ENCODE peak calls at places on chromosomes 5 and 9, in five cellular contexts. O is thyroid gland; J is effector memory CD4-positive, alpha-beta T cell; V is Peyer's patch; X is naive thymus-derived CD4-positive, alpha-beta T cell. I is an unnamed sample.

GRCh38 chr5:78659114-78659513 is 10.5 kb upstream of the LHFPL2 start:
- DNase-seq in O (no peak), J (no peak), V (no peak), X (no peak), I (no peak)

GRCh38 chr5:138829341-138829740 is 45.8 kb downstream of the LRRTM2 start:
- DNase-seq in O (no peak), J (no peak), V (no peak), X (no peak), I (no peak)

GRCh38 chr5:91293131-91293530 is 90.0 kb downstream of the ARRDC3 start:
- DNase-seq in O (peak), J (no peak), V (no peak), X (no peak), I (no peak)

GRCh38 chr9:127991017-127991756 is 10.4 kb upstream of the EEIG1 start:
- DNase-seq in O (peak), J (no peak), V (peak), X (no peak), I (no peak)

GRCh38 chr9:15253786-15254185 is 53.2 kb downstream of the TTC39B start:
- DNase-seq in O (no peak), J (no peak), V (no peak), X (no peak), I (no peak)

GRCh38 chr9:37026936-37027581 is 7.0 kb downstream of the PAX5 start:
- DNase-seq in O (no peak), J (no peak), V (no peak), X (no peak), I (no peak)

GRCh38 chr5:71011194-71011792 is 13.8 kb downstream of the NAIP start:
- DNase-seq in O (no peak), J (no peak), V (no peak), X (no peak), I (no peak)

GRCh38 chr9:8880031-8880430 is 1080.5 kb upstream of the DMAC1 start:
- DNase-seq in O (no peak), J (no peak), V (no peak), X (no peak), I (no peak)

GRCh38 chr9:136705564-136705963 is 6.8 kb upstream of the DIPK1B start:
- DNase-seq in O (no peak), J (no peak), V (no peak), X (no peak), I (no peak)

GRCh38 chr5:32522429-32523143 is 62.8 kb upstream of the SUB1 start:
- DNase-seq in O (no peak), J (peak), V (no peak), X (peak), I (no peak)

GRCh38 chr5:116626272-116626723 is 51.7 kb upstream of the SEMA6A start:
- DNase-seq in O (peak), J (no peak), V (no peak), X (no peak), I (no peak)

DNA sequence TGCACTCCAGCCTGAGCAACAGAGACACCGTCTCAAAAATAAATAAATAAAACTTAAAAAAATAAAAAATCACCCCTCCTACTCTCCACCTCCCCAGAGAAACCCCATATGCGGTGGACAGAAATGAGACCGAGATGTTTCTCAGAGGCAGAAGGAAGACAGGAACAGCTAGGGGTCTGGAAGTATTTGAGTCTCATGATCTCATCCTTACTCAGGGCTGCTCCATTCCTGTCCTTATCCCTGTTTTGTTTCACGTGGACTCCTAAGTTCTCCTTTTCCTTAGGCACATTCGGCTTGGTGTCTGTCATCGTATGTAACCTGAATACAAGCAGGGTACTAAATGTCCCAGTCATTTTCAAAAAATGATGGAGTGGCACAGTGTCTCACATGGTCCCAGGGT is 76.1 kb downstream of the C9orf50 start:
- DNase-seq in O (no peak), J (no peak), V (no peak), X (no peak), I (no peak)
- H3K27ac ChIP-seq in O (no peak), J (no peak), V (no peak), X (no peak), I (no peak)

DNA sequence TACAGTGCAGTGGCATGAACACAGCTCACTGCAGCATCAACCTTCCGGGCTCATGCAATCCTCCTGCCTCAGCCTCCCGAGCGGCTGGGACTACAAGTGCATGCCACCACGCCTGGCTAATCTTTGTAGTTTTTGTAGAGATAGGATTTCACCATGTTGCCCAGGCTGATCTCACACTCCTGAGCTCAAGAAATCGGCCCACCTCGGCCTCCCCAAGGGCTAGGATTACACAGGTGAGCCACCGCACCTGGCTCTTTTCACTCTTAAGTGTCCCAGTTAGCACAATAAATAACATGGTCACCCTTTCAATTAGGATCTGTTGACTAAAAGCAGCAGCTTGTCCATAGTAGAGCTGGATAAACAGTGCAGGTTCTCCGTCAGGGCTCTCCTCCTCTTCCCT is 1.4 kb downstream of the CDK5RAP2 start:
- DNase-seq in O (no peak), J (no peak), V (no peak), X (no peak), I (no peak)
- H3K4me3 ChIP-seq in O (no peak), J (no peak), V (no peak), X (peak), I (peak)

DNA sequence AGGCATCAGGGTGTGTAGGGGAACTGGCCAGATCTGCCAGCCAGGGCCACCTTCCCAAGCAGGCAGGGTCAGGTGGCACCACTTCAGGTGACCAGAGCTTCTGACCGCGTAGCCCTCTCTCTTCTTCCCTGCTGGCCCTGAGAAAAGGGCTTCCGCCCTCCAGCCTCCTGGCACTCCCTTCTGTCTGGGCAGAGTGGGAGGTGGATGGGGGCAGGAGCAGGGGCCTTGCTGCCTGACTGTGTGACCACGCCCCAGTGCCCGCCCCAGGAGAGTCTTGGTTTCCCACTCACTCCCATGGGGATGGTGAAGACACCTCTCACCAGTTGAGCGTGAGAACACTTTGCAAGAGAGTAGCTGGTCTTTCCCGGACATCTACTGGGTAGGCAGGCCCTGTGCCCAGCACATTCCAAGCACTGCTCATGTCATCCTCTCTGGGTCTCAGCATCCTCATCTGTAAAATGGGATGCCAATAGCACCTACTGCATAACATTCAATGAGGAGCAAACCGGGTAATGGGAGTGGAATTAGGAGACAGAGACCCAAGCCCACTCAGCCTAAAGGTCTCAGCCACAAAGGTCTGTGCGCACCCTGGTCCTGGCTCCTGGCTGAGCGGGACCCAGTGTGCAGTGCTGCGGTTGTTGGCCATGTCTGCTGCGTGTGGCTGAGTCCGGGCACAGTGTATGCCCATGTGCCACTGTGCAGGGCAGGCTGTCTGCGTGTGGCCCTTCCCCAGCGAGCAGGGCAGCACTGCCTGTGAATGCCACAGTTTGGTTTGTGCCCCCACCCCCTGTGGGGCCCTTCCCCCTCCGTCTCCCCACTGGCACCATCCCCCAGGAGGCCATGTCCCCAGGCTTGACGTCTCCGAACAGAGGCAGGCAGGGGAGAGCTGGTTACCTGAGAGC is 179.1 kb upstream of the IER5L start:
- DNase-seq in O (no peak), J (no peak), V (no peak), X (no peak), I (no peak)
- H3K27ac ChIP-seq in O (no peak), J (no peak), V (no peak), X (no peak), I (no peak)

GRCh38 chr5:88663793-88664216 is 219.2 kb downstream of the MEF2C start:
- DNase-seq in O (no peak), J (no peak), V (no peak), X (no peak), I (no peak)
- H3K4me3 ChIP-seq in O (no peak), J (no peak), V (no peak), X (no peak), I (no peak)